ENCODE peak calls at places on chromosomes 6 and 20, in six cellular contexts. H, Z, I, A, Q and G are unnamed samples.

GRCh38 chr6:11889574-11889973 is 111.0 kb upstream of the ADTRP start:
- DNase-seq in H (no peak), Z (no peak), I (no peak), A (no peak), Q (no peak), G (no peak)

GRCh38 chr6:10694302-10695085 is at the start of the genes C6orf52 and PAK1IP1:
- DNase-seq in H (peak), Z (peak), I (peak), A (peak), Q (peak), G (peak)

GRCh38 chr20:2331092-2331491 is 35.3 kb downstream of the TGM3 start:
- DNase-seq in H (no peak), Z (no peak), I (no peak), A (no peak), Q (no peak), G (no peak)

GRCh38 chr6:42970859-42971612 is 7.9 kb downstream of the PEX6 start:
- DNase-seq in H (peak), Z (no peak), I (no peak), A (peak), Q (no peak), G (no peak)

GRCh38 chr6:111925296-111925695 is 52.0 kb upstream of the FYN start:
- DNase-seq in H (no peak), Z (no peak), I (no peak), A (no peak), Q (no peak), G (no peak)

GRCh38 chr6:119720160-119720559 is 370.6 kb upstream of the MAN1A1 start:
- DNase-seq in H (peak), Z (no peak), I (no peak), A (peak), Q (no peak), G (no peak)

GRCh38 chr20:44448753-44449546 is 26.7 kb upstream of the TTPAL start:
- DNase-seq in H (peak), Z (peak), I (peak), A (peak), Q (no peak), G (peak)

GRCh38 chr20:25389381-25389857 is 1.2 kb downstream of the ABHD12 start:
- DNase-seq in H (no peak), Z (no peak), I (peak), A (no peak), Q (no peak), G (no peak)

GRCh38 chr20:24996449-24997195 is 4.1 kb upstream of the APMAP start:
- DNase-seq in H (no peak), Z (no peak), I (no peak), A (no peak), Q (no peak), G (no peak)

GRCh38 chr6:158405933-158406332 is 93.7 kb downstream of the TULP4 start:
- DNase-seq in H (no peak), Z (no peak), I (no peak), A (no peak), Q (no peak), G (no peak)

GRCh38 chr6:136360783-136361182 is 71.1 kb upstream of the BCLAF1 start:
- DNase-seq in H (no peak), Z (no peak), I (no peak), A (no peak), Q (no peak), G (no peak)

GRCh38 chr20:3092611-3093379 is 8.3 kb upstream of the AVP start:
- DNase-seq in H (no peak), Z (no peak), I (peak), A (no peak), Q (no peak), G (no peak)

GRCh38 chr6:27608916-27609883 is 136.3 kb upstream of the ZNF184 start:
- DNase-seq in H (peak), Z (no peak), I (no peak), A (peak), Q (no peak), G (no peak)

GRCh38 chr6:38432079-38432478 is 207.7 kb downstream of the BTBD9 start:
- DNase-seq in H (no peak), Z (no peak), I (no peak), A (no peak), Q (no peak), G (no peak)

GRCh38 chr20:57714409-57715267 is 4.8 kb upstream of the PMEPA1 start:
- DNase-seq in H (no peak), Z (no peak), I (no peak), A (no peak), Q (no peak), G (no peak)

GRCh38 chr20:1674361-1674760 is 16.8 kb upstream of the SIRPG start:
- DNase-seq in H (no peak), Z (no peak), I (no peak), A (no peak), Q (no peak), G (no peak)

GRCh38 chr6:144993870-144994269 is 708.7 kb downstream of the UTRN start:
- DNase-seq in H (no peak), Z (no peak), I (no peak), A (no peak), Q (no peak), G (no peak)

GRCh38 chr6:15089569-15090144 is 156.2 kb upstream of the JARID2 start:
- DNase-seq in H (no peak), Z (no peak), I (no peak), A (no peak), Q (no peak), G (no peak)

GRCh38 chr6:150733726-150734125 is 131.8 kb upstream of the MTHFD1L start:
- DNase-seq in H (no peak), Z (no peak), I (no peak), A (no peak), Q (no peak), G (no peak)

GRCh38 chr6:36028088-36028886 is 679 bp downstream of the MAPK14 start:
- DNase-seq in H (peak), Z (no peak), I (peak), A (peak), Q (no peak), G (peak)

GRCh38 chr6:36032245-36032644 is 4.6 kb downstream of the MAPK14 start:
- DNase-seq in H (no peak), Z (no peak), I (no peak), A (no peak), Q (no peak), G (no peak)

GRCh38 chr6:36028887-36029324 is 1.3 kb downstream of the MAPK14 start:
- DNase-seq in H (peak), Z (no peak), I (peak), A (peak), Q (no peak), G (no peak)

GRCh38 chr6:36027501-36028087 is at the start of gene MAPK14:
- DNase-seq in H (peak), Z (peak), I (peak), A (peak), Q (peak), G (peak)

GRCh38 chr6:36029464-36029863 is 1.9 kb downstream of the MAPK14 start:
- DNase-seq in H (peak), Z (no peak), I (no peak), A (no peak), Q (no peak), G (no peak)
- TF ChIP-seq TAF1 in H (no peak), Z (no peak), I (no peak), A (no peak), Q (no peak), G (no peak)

GRCh38 chr6:24060982-24061754 is 64.8 kb upstream of the NRSN1 start:
- DNase-seq in H (no peak), Z (no peak), I (no peak), A (no peak), Q (peak), G (peak)
- TF ChIP-seq TAF1 in H (no peak), Z (no peak), I (no peak), A (no peak), Q (no peak), G (no peak)

DNA sequence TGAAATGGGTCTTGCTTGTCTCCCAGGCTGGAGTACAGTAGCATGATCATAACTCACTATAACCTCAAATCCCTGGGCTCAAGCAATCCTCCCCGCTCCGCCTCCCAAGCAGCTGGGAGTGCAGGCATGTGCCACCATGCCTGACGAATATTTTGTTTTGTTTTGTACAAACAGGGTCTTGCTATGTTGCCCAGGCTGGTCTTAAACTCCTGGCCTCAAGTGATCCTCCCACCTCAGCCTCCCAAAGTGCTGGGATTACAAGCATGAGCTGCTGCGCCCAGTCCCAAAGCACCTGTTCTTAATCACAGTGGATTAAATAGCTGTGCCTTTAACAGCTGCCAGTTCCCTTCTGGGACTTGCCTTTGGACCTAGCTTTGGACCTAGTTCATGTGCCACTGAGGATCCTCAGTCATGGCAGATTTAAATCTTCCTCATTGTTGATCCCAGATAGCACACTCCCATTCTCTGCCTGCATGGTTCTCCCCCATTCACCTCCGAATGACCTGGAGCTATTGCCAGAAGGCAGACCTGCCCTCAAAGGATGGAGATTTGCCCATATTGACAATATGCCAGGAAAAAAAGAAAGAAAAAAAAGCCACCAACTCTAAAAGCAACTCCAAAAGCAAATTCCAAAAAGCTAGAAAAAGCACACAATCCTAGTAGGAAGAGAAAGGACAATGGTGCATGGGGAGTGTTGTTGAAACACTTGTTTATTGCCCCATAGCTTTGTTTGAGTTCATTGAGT is 10.6 kb downstream of the POFUT1 start:
- DNase-seq in H (no peak), Z (no peak), I (no peak), A (no peak), Q (no peak), G (no peak)
- TF ChIP-seq TAF1 in H (no peak), Z (no peak), I (no peak), A (no peak), Q (no peak), G (no peak)

GRCh38 chr20:35314460-35315198 is 22.4 kb upstream of the FAM83C start:
- DNase-seq in H (no peak), Z (no peak), I (no peak), A (no peak), Q (no peak), G (no peak)

GRCh38 chr20:35311409-35311808 is 19.2 kb upstream of the FAM83C start:
- DNase-seq in H (no peak), Z (no peak), I (no peak), A (peak), Q (no peak), G (no peak)

GRCh38 chr20:35312348-35312747 is 20.1 kb upstream of the FAM83C start:
- DNase-seq in H (peak), Z (no peak), I (no peak), A (peak), Q (no peak), G (no peak)

GRCh38 chr20:35315199-35316020 is 23.2 kb upstream of the FAM83C start:
- DNase-seq in H (no peak), Z (no peak), I (no peak), A (no peak), Q (no peak), G (no peak)

GRCh38 chr20:35311822-35312221 is 19.6 kb upstream of the FAM83C start:
- DNase-seq in H (no peak), Z (no peak), I (no peak), A (no peak), Q (no peak), G (no peak)
- TF ChIP-seq TAF1 in H (no peak), Z (no peak), I (no peak), A (no peak), Q (no peak), G (no peak)

GRCh38 chr6:83911278-83911677 is 51.8 kb downstream of the CYB5R4 start:
- DNase-seq in H (no peak), Z (no peak), I (no peak), A (no peak), Q (no peak), G (no peak)
- TF ChIP-seq TAF1 in H (no peak), Z (no peak), I (no peak), A (no peak), Q (no peak), G (no peak)